ENCODE peak calls at places on chromosomes 3 and 15, in five cellular contexts. One of them, this sample, is unnamed.

GRCh38 chr3:140449591-140450256 is 228.1 kb upstream of the TRIM42 start:
- DNase-seq in OCI-LY7: no peak
- DNase-seq in A549: no peak
- DNase-seq in esophagus squamous epithelium: no peak
- DNase-seq in right cardiac atrium: no peak
- DNase-seq in this sample: no peak

GRCh38 chr15:38398134-38398533 is 55.8 kb upstream of the FAM98B start:
- DNase-seq in OCI-LY7: no peak
- DNase-seq in A549: no peak
- DNase-seq in esophagus squamous epithelium: no peak
- DNase-seq in right cardiac atrium: peak; percentile 63
- DNase-seq in this sample: no peak

GRCh38 chr3:193552911-193553310 is 1.8 kb downstream of the ATP13A4 start:
- DNase-seq in OCI-LY7: no peak
- DNase-seq in A549: no peak
- DNase-seq in esophagus squamous epithelium: no peak
- DNase-seq in right cardiac atrium: no peak
- DNase-seq in this sample: no peak

GRCh38 chr3:64150527-64151238 is 74.6 kb downstream of the PRICKLE2 start:
- DNase-seq in OCI-LY7: no peak
- DNase-seq in A549: peak; percentile 28
- DNase-seq in esophagus squamous epithelium: no peak
- DNase-seq in right cardiac atrium: peak; percentile 61
- DNase-seq in this sample: no peak

GRCh38 chr15:62287066-62287857 is 122.2 kb upstream of the C2CD4B start:
- DNase-seq in OCI-LY7: no peak
- DNase-seq in A549: no peak
- DNase-seq in esophagus squamous epithelium: no peak
- DNase-seq in right cardiac atrium: no peak
- DNase-seq in this sample: no peak

GRCh38 chr3:33075996-33076395 is 20.9 kb downstream of the GLB1 start:
- DNase-seq in OCI-LY7: no peak
- DNase-seq in A549: no peak
- DNase-seq in esophagus squamous epithelium: no peak
- DNase-seq in right cardiac atrium: no peak
- DNase-seq in this sample: no peak

GRCh38 chr3:20079621-20080020 is 39.4 kb downstream of the KAT2B start:
- DNase-seq in OCI-LY7: no peak
- DNase-seq in A549: no peak
- DNase-seq in esophagus squamous epithelium: no peak
- DNase-seq in right cardiac atrium: no peak
- DNase-seq in this sample: no peak

GRCh38 chr3:151792411-151792810 is 21.5 kb upstream of the AADAC start:
- DNase-seq in OCI-LY7: no peak
- DNase-seq in A549: peak; percentile 14
- DNase-seq in esophagus squamous epithelium: no peak
- DNase-seq in right cardiac atrium: no peak
- DNase-seq in this sample: no peak

GRCh38 chr3:42174679-42175660 is 83.8 kb downstream of the TRAK1 start:
- DNase-seq in OCI-LY7: peak; percentile 67
- DNase-seq in A549: no peak
- DNase-seq in esophagus squamous epithelium: no peak
- DNase-seq in right cardiac atrium: no peak
- DNase-seq in this sample: no peak

GRCh38 chr3:69200384-69201068 is 78.1 kb upstream of the LMOD3 start:
- DNase-seq in OCI-LY7: no peak
- DNase-seq in A549: no peak
- DNase-seq in esophagus squamous epithelium: no peak
- DNase-seq in right cardiac atrium: no peak
- DNase-seq in this sample: peak; percentile 20

GRCh38 chr3:98095870-98096269 is 8.9 kb downstream of the OR5AC2 start:
- DNase-seq in OCI-LY7: no peak
- DNase-seq in A549: no peak
- DNase-seq in esophagus squamous epithelium: no peak
- DNase-seq in right cardiac atrium: no peak
- DNase-seq in this sample: no peak

GRCh38 chr3:141039573-141039972 is 11.6 kb upstream of the SPSB4 start:
- DNase-seq in OCI-LY7: no peak
- DNase-seq in A549: no peak
- DNase-seq in esophagus squamous epithelium: no peak
- DNase-seq in right cardiac atrium: no peak
- DNase-seq in this sample: no peak

GRCh38 chr3:10580426-10580825 is 75.0 kb upstream of the ATP2B2 start:
- DNase-seq in OCI-LY7: no peak
- DNase-seq in A549: no peak
- DNase-seq in esophagus squamous epithelium: no peak
- DNase-seq in right cardiac atrium: no peak
- DNase-seq in this sample: no peak

GRCh38 chr3:41662288-41662687 is 299.6 kb downstream of the ULK4 start:
- DNase-seq in OCI-LY7: no peak
- DNase-seq in A549: no peak
- DNase-seq in esophagus squamous epithelium: no peak
- DNase-seq in right cardiac atrium: no peak
- DNase-seq in this sample: no peak

GRCh38 chr3:148083501-148084267 is 614.0 kb upstream of the AGTR1 start:
- DNase-seq in OCI-LY7: no peak
- DNase-seq in A549: no peak
- DNase-seq in esophagus squamous epithelium: no peak
- DNase-seq in right cardiac atrium: no peak
- DNase-seq in this sample: no peak

GRCh38 chr3:109355625-109356441 is 18.5 kb upstream of the DPPA4 start:
- DNase-seq in OCI-LY7: no peak
- DNase-seq in A549: no peak
- DNase-seq in esophagus squamous epithelium: no peak
- DNase-seq in right cardiac atrium: no peak
- DNase-seq in this sample: no peak

GRCh38 chr3:156718622-156719300 is 44.4 kb downstream of the TIPARP start:
- DNase-seq in OCI-LY7: no peak
- DNase-seq in A549: no peak
- DNase-seq in esophagus squamous epithelium: no peak
- DNase-seq in right cardiac atrium: no peak
- DNase-seq in this sample: no peak

GRCh38 chr15:52427804-52428203 is 100.9 kb downstream of the MYO5A start:
- DNase-seq in OCI-LY7: no peak
- DNase-seq in A549: no peak
- DNase-seq in esophagus squamous epithelium: no peak
- DNase-seq in right cardiac atrium: peak; percentile 56
- DNase-seq in this sample: no peak

GRCh38 chr3:69086133-69086722 is 1.5 kb downstream of the ARL6IP5 start:
- DNase-seq in OCI-LY7: peak; percentile 26
- DNase-seq in A549: peak; percentile 36
- DNase-seq in esophagus squamous epithelium: peak; percentile 11
- DNase-seq in right cardiac atrium: peak; percentile 92
- DNase-seq in this sample: peak; percentile 52

GRCh38 chr15:100686021-100686724 is 83.8 kb downstream of the ASB7 start:
- DNase-seq in OCI-LY7: no peak
- DNase-seq in A549: no peak
- DNase-seq in esophagus squamous epithelium: no peak
- DNase-seq in right cardiac atrium: peak; percentile 68
- DNase-seq in this sample: no peak

GRCh38 chr3:42778644-42779043 is 5.6 kb upstream of the CCDC13 start:
- DNase-seq in OCI-LY7: no peak
- DNase-seq in A549: no peak
- DNase-seq in esophagus squamous epithelium: no peak
- DNase-seq in right cardiac atrium: peak; percentile 22
- DNase-seq in this sample: no peak

GRCh38 chr15:25246641-25247417 is 192.0 kb downstream of the UBE3A start:
- DNase-seq in OCI-LY7: no peak
- DNase-seq in A549: no peak
- DNase-seq in esophagus squamous epithelium: no peak
- DNase-seq in right cardiac atrium: no peak
- DNase-seq in this sample: no peak

GRCh38 chr3:194773666-194774455 is 88.2 kb downstream of the FAM43A start:
- DNase-seq in OCI-LY7: no peak
- DNase-seq in A549: no peak
- DNase-seq in esophagus squamous epithelium: no peak
- DNase-seq in right cardiac atrium: no peak
- DNase-seq in this sample: no peak

GRCh38 chr15:58369261-58369699 is 62.5 kb upstream of the LIPC start:
- DNase-seq in OCI-LY7: no peak
- DNase-seq in A549: no peak
- DNase-seq in esophagus squamous epithelium: no peak
- DNase-seq in right cardiac atrium: no peak
- DNase-seq in this sample: no peak

GRCh38 chr15:31221936-31222515 is 104.6 kb upstream of the KLF13 start:
- DNase-seq in OCI-LY7: no peak
- DNase-seq in A549: no peak
- DNase-seq in esophagus squamous epithelium: no peak
- DNase-seq in right cardiac atrium: no peak
- DNase-seq in this sample: no peak

GRCh38 chr3:168250415-168250861 is 154.7 kb upstream of the GOLIM4 start:
- DNase-seq in OCI-LY7: no peak
- DNase-seq in A549: no peak
- DNase-seq in esophagus squamous epithelium: no peak
- DNase-seq in right cardiac atrium: no peak
- DNase-seq in this sample: no peak

GRCh38 chr3:33001889-33002288 is 50.4 kb downstream of the CCR4 start:
- DNase-seq in OCI-LY7: no peak
- DNase-seq in A549: no peak
- DNase-seq in esophagus squamous epithelium: no peak
- DNase-seq in right cardiac atrium: no peak
- DNase-seq in this sample: no peak

GRCh38 chr15:63791236-63791635 is 42.5 kb downstream of the HERC1 start:
- DNase-seq in OCI-LY7: no peak
- DNase-seq in A549: no peak
- DNase-seq in esophagus squamous epithelium: no peak
- DNase-seq in right cardiac atrium: no peak
- DNase-seq in this sample: no peak

GRCh38 chr3:119322523-119323400 is 28.6 kb downstream of the ARHGAP31 start:
- DNase-seq in OCI-LY7: peak; percentile 88
- DNase-seq in A549: peak; percentile 66
- DNase-seq in esophagus squamous epithelium: peak; percentile 55
- DNase-seq in right cardiac atrium: peak; percentile 93
- DNase-seq in this sample: peak; percentile 87
- H3K4me1 ChIP-seq in OCI-LY7: peaks cover 15% of the 10 kb centered on the region
- H3K4me1 ChIP-seq in A549: peaks cover 9% of the 10 kb centered on the region
- H3K4me1 ChIP-seq in esophagus squamous epithelium: peaks cover 16% of the 10 kb centered on the region
- H3K4me1 ChIP-seq in right cardiac atrium: peaks cover 7% of the 10 kb centered on the region
- H3K4me1 ChIP-seq in this sample: peaks cover 19% of the 10 kb centered on the region

GRCh38 chr3:183172051-183172639 is 9.6 kb upstream of the LAMP3 start:
- DNase-seq in OCI-LY7: no peak
- DNase-seq in A549: no peak
- DNase-seq in esophagus squamous epithelium: no peak
- DNase-seq in right cardiac atrium: no peak
- DNase-seq in this sample: no peak
- H3K27ac ChIP-seq in OCI-LY7: no peak overlapping the region
- H3K27ac ChIP-seq in A549: no peak overlapping the region
- H3K27ac ChIP-seq in esophagus squamous epithelium: no peak overlapping the region
- H3K27ac ChIP-seq in right cardiac atrium: no peak overlapping the region
- H3K27ac ChIP-seq in this sample: no peak overlapping the region

GRCh38 chr3:147015334-147015733 is 391.0 kb downstream of the ZIC4 start:
- DNase-seq in OCI-LY7: no peak
- DNase-seq in A549: no peak
- DNase-seq in esophagus squamous epithelium: no peak
- DNase-seq in right cardiac atrium: no peak
- DNase-seq in this sample: no peak
- H3K4me3 ChIP-seq in OCI-LY7: no peak overlapping the region
- H3K4me3 ChIP-seq in A549: no peak overlapping the region
- H3K4me3 ChIP-seq in esophagus squamous epithelium: no peak overlapping the region
- H3K4me3 ChIP-seq in right cardiac atrium: no peak overlapping the region
- H3K4me3 ChIP-seq in this sample: no peak overlapping the region

GRCh38 chr15:47505712-47506542 is 211.4 kb upstream of the SEMA6D start:
- DNase-seq in OCI-LY7: no peak
- DNase-seq in A549: no peak
- DNase-seq in esophagus squamous epithelium: no peak
- DNase-seq in right cardiac atrium: no peak
- DNase-seq in this sample: no peak
- H3K4me1 ChIP-seq in OCI-LY7: no peaks in the 10 kb centered on the region
- H3K4me1 ChIP-seq in A549: no peaks in the 10 kb centered on the region
- H3K4me1 ChIP-seq in esophagus squamous epithelium: peaks cover 9% of the 10 kb centered on the region
- H3K4me1 ChIP-seq in right cardiac atrium: peaks cover 8% of the 10 kb centered on the region
- H3K4me1 ChIP-seq in this sample: no peaks in the 10 kb centered on the region

GRCh38 chr15:85005319-85005718 is 23.7 kb downstream of the PDE8A start:
- DNase-seq in OCI-LY7: no peak
- DNase-seq in A549: no peak
- DNase-seq in esophagus squamous epithelium: no peak
- DNase-seq in right cardiac atrium: no peak
- DNase-seq in this sample: no peak

GRCh38 chr15:85006201-85006600 is 24.5 kb downstream of the PDE8A start:
- DNase-seq in OCI-LY7: no peak
- DNase-seq in A549: no peak
- DNase-seq in esophagus squamous epithelium: no peak
- DNase-seq in right cardiac atrium: no peak
- DNase-seq in this sample: no peak

GRCh38 chr15:85006655-85007054 is 25.0 kb downstream of the PDE8A start:
- DNase-seq in OCI-LY7: no peak
- DNase-seq in A549: no peak
- DNase-seq in esophagus squamous epithelium: no peak
- DNase-seq in right cardiac atrium: no peak
- DNase-seq in this sample: no peak

GRCh38 chr15:85004551-85004950 is 22.9 kb downstream of the PDE8A start:
- DNase-seq in OCI-LY7: peak; percentile 36
- DNase-seq in A549: no peak
- DNase-seq in esophagus squamous epithelium: no peak
- DNase-seq in right cardiac atrium: no peak
- DNase-seq in this sample: no peak

GRCh38 chr15:85005744-85006143 is 24.1 kb downstream of the PDE8A start:
- DNase-seq in OCI-LY7: no peak
- DNase-seq in A549: no peak
- DNase-seq in esophagus squamous epithelium: no peak
- DNase-seq in right cardiac atrium: no peak
- DNase-seq in this sample: no peak
- H3K27ac ChIP-seq in OCI-LY7: no peak overlapping the region
- H3K27ac ChIP-seq in A549: no peak overlapping the region
- H3K27ac ChIP-seq in esophagus squamous epithelium: no peak overlapping the region
- H3K27ac ChIP-seq in right cardiac atrium: no peak overlapping the region
- H3K27ac ChIP-seq in this sample: no peak overlapping the region

GRCh38 chr3:123447749-123448502 is 964 bp downstream of the ADCY5 start:
- DNase-seq in OCI-LY7: no peak
- DNase-seq in A549: no peak
- DNase-seq in esophagus squamous epithelium: no peak
- DNase-seq in right cardiac atrium: peak; percentile 15
- DNase-seq in this sample: no peak

GRCh38 chr3:123448503-123449091 is at the start of gene ADCY5:
- DNase-seq in OCI-LY7: no peak
- DNase-seq in A549: no peak
- DNase-seq in esophagus squamous epithelium: no peak
- DNase-seq in right cardiac atrium: peak; percentile 32
- DNase-seq in this sample: no peak

GRCh38 chr3:123451186-123451585 is 2.3 kb upstream of the ADCY5 start:
- DNase-seq in OCI-LY7: no peak
- DNase-seq in A549: no peak
- DNase-seq in esophagus squamous epithelium: no peak
- DNase-seq in right cardiac atrium: no peak
- DNase-seq in this sample: no peak

GRCh38 chr3:123449092-123449985 is 449 bp upstream of the ADCY5 start:
- DNase-seq in OCI-LY7: no peak
- DNase-seq in A549: peak; percentile 36
- DNase-seq in esophagus squamous epithelium: no peak
- DNase-seq in right cardiac atrium: peak; percentile 47
- DNase-seq in this sample: no peak

GRCh38 chr3:123449986-123450474 is 1.1 kb upstream of the ADCY5 start:
- DNase-seq in OCI-LY7: no peak
- DNase-seq in A549: peak; percentile 31
- DNase-seq in esophagus squamous epithelium: no peak
- DNase-seq in right cardiac atrium: peak; percentile 43
- DNase-seq in this sample: no peak
- H3K4me3 ChIP-seq in OCI-LY7: peak overlapping the region; percentile 44
- H3K4me3 ChIP-seq in A549: peak overlapping the region; percentile 72
- H3K4me3 ChIP-seq in esophagus squamous epithelium: peak overlapping the region; percentile 78
- H3K4me3 ChIP-seq in right cardiac atrium: peak overlapping the region; percentile 92
- H3K4me3 ChIP-seq in this sample: no peak overlapping the region